ENCODE peak calls at places on chromosomes 11 and 22, in seven cellular contexts. M is psoas muscle, X is H9, Y is WTC11, T is kidney, J is adrenal gland, G is GM12865. A is an unnamed sample.

GRCh38 chr11:82047200-82047599 is 686.5 kb downstream of the FAM181B start:
- DNase-seq in T (no peak), M (no peak), X (no peak), Y (no peak), J (no peak), G (no peak), A (no peak)

GRCh38 chr11:14886509-14886908 is 5.5 kb downstream of the CYP2R1 start:
- DNase-seq in X (no peak), T (no peak), M (no peak), G (no peak), J (no peak), Y (no peak), A (no peak)

GRCh38 chr11:17350455-17351170 is 987 bp upstream of the NCR3LG1 start:
- DNase-seq in T (no peak), G (no peak), X (no peak), Y (no peak), J (no peak), M (no peak), A (no peak)

GRCh38 chr22:18905540-18906409 is at the start of gene DGCR6:
- DNase-seq in T (no peak), G (no peak), J (no peak), Y (no peak), M (peak; percentile 7), X (no peak), A (no peak)

GRCh38 chr22:42281284-42281683 is 10.8 kb upstream of the TCF20 start:
- DNase-seq in Y (no peak), X (peak; percentile 14), G (no peak), J (no peak), M (no peak), T (peak; percentile 59), A (no peak)

GRCh38 chr11:114482114-114482513 is 42.8 kb downstream of the REXO2 start:
- DNase-seq in M (no peak), G (no peak), Y (no peak), T (no peak), J (no peak), X (no peak), A (no peak)

GRCh38 chr22:37501610-37502341 is 15.6 kb upstream of the MFNG start:
- DNase-seq in G (no peak), M (peak; percentile 31), J (peak; percentile 93), Y (no peak), X (no peak), T (peak; percentile 92), A (peak; percentile 69)

GRCh38 chr11:9089636-9090035 is 1.8 kb downstream of the SCUBE2 start:
- DNase-seq in J (no peak), X (no peak), G (no peak), M (no peak), T (no peak), Y (no peak), A (no peak)

GRCh38 chr11:3107608-3108182 is 50.5 kb upstream of the CARS1 start:
- DNase-seq in T (peak; percentile 74), X (peak; percentile 35), Y (peak; percentile 22), M (no peak), J (no peak), G (no peak), A (no peak)

GRCh38 chr11:35540526-35540925 is 15.1 kb upstream of the PAMR1 start:
- DNase-seq in T (no peak), G (no peak), Y (no peak), X (no peak), M (no peak), J (no peak), A (no peak)

GRCh38 chr11:76747428-76747979 is 35.7 kb upstream of the TSKU start:
- DNase-seq in M (no peak), T (no peak), Y (no peak), G (no peak), J (no peak), X (no peak), A (no peak)

GRCh38 chr11:17343907-17344306 is 7.7 kb upstream of the NCR3LG1 start:
- DNase-seq in Y (no peak), J (peak; percentile 40), T (no peak), X (no peak), M (no peak), G (no peak), A (peak; percentile 85)

GRCh38 chr11:113951487-113951886 is 23.4 kb upstream of the HTR3A start:
- DNase-seq in T (no peak), G (no peak), M (no peak), X (peak; percentile 54), Y (no peak), J (no peak), A (no peak)

GRCh38 chr11:35076201-35077100 is 62.5 kb upstream of the CD44 start:
- DNase-seq in M (no peak), G (no peak), X (no peak), Y (no peak), J (no peak), T (no peak), A (no peak)

GRCh38 chr22:47120399-47120798 is 357.9 kb downstream of the TBC1D22A start:
- DNase-seq in T (no peak), X (no peak), M (no peak), G (no peak), Y (no peak), J (no peak), A (no peak)

GRCh38 chr11:130157111-130157510 is 2.5 kb upstream of the ST14 start:
- DNase-seq in J (no peak), M (no peak), Y (no peak), X (no peak), G (no peak), T (no peak), A (no peak)

GRCh38 chr22:32044913-32045312 is 1.9 kb downstream of the SLC5A1 start:
- DNase-seq in J (no peak), Y (no peak), G (no peak), X (no peak), T (no peak), M (no peak), A (no peak)

GRCh38 chr11:11884774-11885481 is 43.2 kb downstream of the USP47 start:
- DNase-seq in Y (no peak), J (no peak), T (no peak), M (no peak), G (peak; percentile 73), X (no peak), A (no peak)

GRCh38 chr11:30605036-30605435 is 18.9 kb upstream of the MPPED2 start:
- DNase-seq in J (no peak), G (no peak), X (no peak), M (no peak), Y (no peak), T (no peak), A (no peak)

GRCh38 chr22:19959043-19959586 is 17.5 kb upstream of the TXNRD2 start:
- DNase-seq in G (no peak), X (peak; percentile 99), T (peak; percentile 96), M (peak; percentile 72), J (peak; percentile 89), Y (peak; percentile 98), A (no peak)

GRCh38 chr22:44181912-44182590 is 1.3 kb downstream of the PARVG start:
- DNase-seq in J (no peak), T (peak; percentile 62), G (peak; percentile 51), Y (no peak), M (no peak), X (no peak), A (no peak)

GRCh38 chr11:6567371-6567745 is 36.1 kb downstream of the RRP8 start:
- DNase-seq in Y (no peak), M (no peak), G (no peak), T (no peak), X (no peak), J (no peak), A (no peak)

GRCh38 chr11:117037279-117037951 is 60.8 kb downstream of the SIK3 start:
- DNase-seq in Y (no peak), X (no peak), G (no peak), J (no peak), M (no peak), T (no peak), A (peak; percentile 13)

GRCh38 chr11:112525270-112525669 is 264.6 kb upstream of the PLET1 start:
- DNase-seq in Y (no peak), M (peak; percentile 19), X (no peak), T (no peak), J (peak; percentile 23), G (no peak), A (peak; percentile 40)

GRCh38 chr11:29336727-29337212 is 680.1 kb downstream of the KCNA4 start:
- DNase-seq in Y (no peak), M (no peak), J (no peak), T (no peak), G (no peak), X (no peak), A (peak; percentile 45)

GRCh38 chr11:2367266-2368160 is 9.6 kb upstream of the CD81 start:
- DNase-seq in T (peak; percentile 55), Y (no peak), J (no peak), G (no peak), X (no peak), M (no peak), A (no peak)

DNA sequence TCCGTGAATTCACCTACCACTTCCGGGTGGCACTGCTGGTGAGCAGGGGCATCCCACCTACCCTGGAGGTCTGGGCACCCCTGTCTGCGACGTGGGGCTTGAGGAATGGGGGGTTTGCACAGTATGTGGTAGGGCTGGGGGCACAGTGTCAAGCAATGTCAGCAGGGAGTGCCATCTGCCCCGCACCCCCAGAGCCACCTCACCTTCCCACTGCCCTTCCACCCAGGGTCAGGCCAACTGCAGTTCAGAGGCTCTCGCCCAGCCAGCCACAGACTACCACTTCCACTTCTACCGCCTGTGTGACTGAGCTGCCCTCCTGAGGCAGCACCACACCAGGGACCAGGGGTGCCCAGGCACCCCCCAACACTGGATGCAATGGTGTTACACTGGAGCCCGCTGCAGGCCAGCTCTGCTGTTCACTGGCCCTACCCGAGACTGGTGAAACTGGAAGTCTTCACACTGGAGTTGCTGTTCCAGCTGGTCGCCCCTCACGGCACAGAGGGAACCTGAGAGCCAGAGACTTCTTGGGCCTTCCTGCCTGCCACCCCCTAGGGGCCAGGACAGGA is 6.5 kb downstream of the TMEM258 start:
- DNase-seq in X (peak; percentile 26), Y (no peak), M (no peak), G (peak; percentile 18), T (peak; percentile 55), J (no peak), A (no peak)
- TF ChIP-seq CTCF in X (no peak), Y (no peak), M (no peak), G (no peak), T (no peak), J (no peak), A (no peak)

GRCh38 chr22:50627914-50628542 is at the start of gene ARSA:
- DNase-seq in M (peak; percentile 89), Y (peak; percentile 82), G (peak; percentile 89), T (peak; percentile 95), X (peak; percentile 86), J (peak; percentile 85), A (peak; percentile 81)
- TF ChIP-seq CTCF in M (peak; percentile 34), Y (no peak), G (peak; percentile 33), T (peak; percentile 59), X (peak; percentile 50), J (no peak), A (peak; percentile 51)

DNA sequence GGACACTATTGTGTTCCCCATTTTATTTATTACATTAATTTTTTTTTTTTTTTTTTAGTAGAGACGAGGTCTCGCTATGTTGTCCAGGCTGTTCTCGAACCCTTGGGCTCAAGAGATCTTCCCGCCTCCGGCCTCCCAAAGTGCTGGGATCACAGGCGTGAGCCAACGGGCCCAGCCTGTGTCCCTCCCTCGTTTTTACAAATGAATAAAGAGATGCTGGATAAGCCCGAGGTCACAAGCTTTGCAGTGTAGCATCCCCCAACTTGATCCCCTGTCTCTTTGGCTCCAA is 297 bp upstream of the MTFP1 start:
- DNase-seq in Y (no peak), G (no peak), X (no peak), M (no peak), T (peak; percentile 61), J (no peak), A (no peak)
- TF ChIP-seq CTCF in Y (no peak), G (no peak), X (no peak), M (no peak), T (no peak), J (no peak), A (no peak)

GRCh38 chr11:124108158-124108557 is 7.1 kb upstream of the VWA5A start:
- DNase-seq in J (no peak), T (no peak), G (peak; percentile 51), M (no peak), X (peak; percentile 38), Y (peak; percentile 20), A (no peak)
- TF ChIP-seq CTCF in J (peak; percentile 35), T (no peak), G (peak; percentile 25), M (no peak), X (peak; percentile 61), Y (no peak), A (no peak)

A was measured in HFFc6.